ENCODE peak calls at places on chromosome 11, in ten cellular contexts. P is CD8-positive, alpha-beta memory T cell; T is small intestine; F is stimulated activated CD4-positive, alpha-beta T cell treated with anti-CD3 and anti-CD28 coated beads, Interleukin-2, amount 100 ng/mL, for 48 hours; X is Ammon's horn; O is esophagus squamous epithelium; D is activated T-cell treated with anti-CD3 and anti-CD28 coated beads, Interleukin-2, amount 50 U/mL, for 48 hours; M is HuH-7.5; K is activated CD4-positive, CD25-positive, alpha-beta regulatory T cell; B is activated naive CD4-positive, alpha-beta T cell treated with anti-CD3 and anti-CD28 coated beads for 36 hours. Y is an unnamed sample.

GRCh38 chr11:43874738-43875137 is 5.9 kb upstream of the ALKBH3 start:
- DNase-seq in T (no peak), O (no peak), K (no peak), F (no peak), M (no peak), D (no peak), X (no peak), B (no peak), P (no peak), Y (no peak)

GRCh38 chr11:108886608-108887007 is 221.7 kb downstream of the DDX10 start:
- DNase-seq in T (no peak), P (no peak), D (no peak), K (no peak), X (no peak), O (no peak), B (no peak), F (no peak), M (no peak), Y (no peak)

GRCh38 chr11:7245341-7245740 is 6.4 kb upstream of the SYT9 start:
- DNase-seq in X (no peak), O (no peak), B (no peak), K (no peak), M (no peak), T (no peak), F (no peak), D (no peak), P (no peak), Y (no peak)

GRCh38 chr11:128448487-128448886 is 138.9 kb downstream of the ETS1 start:
- DNase-seq in P (no peak), D (no peak), M (no peak), F (no peak), X (no peak), T (peak), B (peak), O (no peak), K (no peak), Y (peak)

GRCh38 chr11:100827934-100828661 is 141.0 kb downstream of the ARHGAP42 start:
- DNase-seq in F (no peak), M (no peak), T (no peak), X (no peak), D (no peak), B (no peak), O (no peak), P (no peak), K (no peak), Y (peak)

GRCh38 chr11:79428406-79428805 is 12.4 kb downstream of the TENM4 start:
- DNase-seq in M (no peak), B (no peak), D (no peak), O (no peak), P (no peak), X (no peak), K (no peak), T (no peak), F (no peak), Y (no peak)

GRCh38 chr11:128451651-128452470 is 135.5 kb downstream of the ETS1 start:
- DNase-seq in B (no peak), X (peak), P (no peak), D (no peak), K (no peak), O (no peak), M (no peak), F (no peak), T (no peak), Y (no peak)

GRCh38 chr11:115555336-115556090 is 51.3 kb upstream of the CADM1 start:
- DNase-seq in K (no peak), D (no peak), P (no peak), X (no peak), M (no peak), O (no peak), B (no peak), T (no peak), F (no peak), Y (no peak)

GRCh38 chr11:63845305-63845704 is 6.4 kb downstream of the MARK2 start:
- DNase-seq in O (no peak), D (no peak), M (no peak), B (no peak), F (no peak), T (no peak), P (no peak), K (no peak), X (peak), Y (peak)

GRCh38 chr11:10941429-10941828 is 83.6 kb upstream of the ZBED5 start:
- DNase-seq in T (no peak), O (no peak), M (no peak), K (no peak), X (peak), P (no peak), B (no peak), F (no peak), D (no peak), Y (no peak)

GRCh38 chr11:91913407-91913806 is 311.2 kb upstream of the FAT3 start:
- DNase-seq in F (no peak), O (no peak), B (no peak), X (no peak), M (no peak), D (no peak), P (no peak), T (no peak), K (no peak), Y (no peak)

GRCh38 chr11:14417975-14418374 is 59.0 kb upstream of the RRAS2 start:
- DNase-seq in D (no peak), F (no peak), O (no peak), M (no peak), B (no peak), X (no peak), K (no peak), P (no peak), T (no peak), Y (no peak)

GRCh38 chr11:65898656-65899355 is 1.4 kb downstream of the FOSL1 start:
- DNase-seq in M (no peak), B (no peak), O (no peak), P (no peak), K (no peak), X (no peak), D (no peak), T (no peak), F (no peak), Y (no peak)

GRCh38 chr11:47178737-47179654 is 2.3 kb upstream of the ARFGAP2 start:
- DNase-seq in T (no peak), X (no peak), F (no peak), D (no peak), K (no peak), O (no peak), B (no peak), M (no peak), P (no peak), Y (no peak)